ENCODE peak calls at places on chromosomes 1 and 21, in seven cellular contexts. S is Caki2, J is adrenal gland, V is T-helper 1 cell, K is COLO829, F is fibroblast of the conjunctiva, O is NCI-H2029 treated with DMSO at 0.1 percent for 48 hours. M is an unnamed sample.
A peak's percentile ranks its signal among the peaks of the same experiment; 100 is the strongest.

GRCh38 chr1:118556936-118557335 is 371.9 kb upstream of the SPAG17 start:
- DNase-seq in J (no peak), S (no peak), K (peak; percentile 28), V (no peak), F (no peak), O (no peak), M (no peak)

GRCh38 chr1:77406661-77407060 is 124.8 kb downstream of the AK5 start:
- DNase-seq in K (no peak), S (no peak), V (no peak), J (no peak), O (no peak), F (no peak), M (no peak)

GRCh38 chr1:107480548-107480947 is 339.7 kb downstream of the NTNG1 start:
- DNase-seq in K (no peak), V (no peak), J (no peak), F (no peak), O (no peak), S (no peak), M (no peak)

GRCh38 chr1:221983444-221983843 is 241.6 kb upstream of the DUSP10 start:
- DNase-seq in O (no peak), V (no peak), S (no peak), K (no peak), J (no peak), F (no peak), M (no peak)

GRCh38 chr1:31502926-31503511 is 73.3 kb upstream of the TINAGL1 start:
- DNase-seq in J (no peak), O (no peak), F (no peak), K (no peak), S (no peak), V (no peak), M (no peak)

GRCh38 chr1:214842856-214843255 is 239.7 kb upstream of the KCNK2 start:
- DNase-seq in V (no peak), K (no peak), O (no peak), J (no peak), F (no peak), S (no peak), M (no peak)

GRCh38 chr1:213444224-213444623 is 393.2 kb downstream of the RPS6KC1 start:
- DNase-seq in K (no peak), J (no peak), F (no peak), S (no peak), O (no peak), V (peak; percentile 12), M (no peak)

GRCh38 chr1:19620786-19621185 is 23.3 kb upstream of the NBL1 start:
- DNase-seq in F (peak; percentile 61), V (no peak), O (no peak), S (no peak), J (no peak), K (no peak), M (no peak)

GRCh38 chr1:156848461-156849150 is 10.3 kb downstream of the INSRR start:
- DNase-seq in J (no peak), S (no peak), V (peak; percentile 81), K (no peak), F (no peak), O (no peak), M (no peak)

GRCh38 chr21:40765771-40766170 is 81.2 kb downstream of the DSCAM start:
- DNase-seq in F (no peak), S (no peak), K (no peak), O (no peak), V (no peak), J (no peak), M (no peak)

GRCh38 chr1:86648255-86648654 is 56.1 kb upstream of the SH3GLB1 start:
- DNase-seq in F (peak; percentile 26), O (peak; percentile 27), K (peak; percentile 24), J (no peak), V (no peak), S (peak; percentile 32), M (no peak)

GRCh38 chr1:22799971-22800370 is 89.3 kb downstream of the EPHB2 start:
- DNase-seq in S (no peak), K (no peak), V (no peak), O (no peak), J (no peak), F (no peak), M (no peak)

GRCh38 chr21:35234725-35235124 is 185.6 kb upstream of the RUNX1 start:
- DNase-seq in O (no peak), V (peak; percentile 52), J (no peak), S (no peak), K (no peak), F (no peak), M (no peak)

GRCh38 chr1:216604771-216605170 is 118.5 kb downstream of the ESRRG start:
- DNase-seq in O (peak; percentile 29), V (no peak), K (no peak), F (no peak), S (no peak), J (no peak), M (no peak)

GRCh38 chr1:201495447-201496295 is 11.3 kb downstream of the CSRP1 start:
- DNase-seq in V (no peak), K (peak; percentile 95), J (peak; percentile 37), F (peak; percentile 77), O (no peak), S (no peak), M (peak; percentile 77)

GRCh38 chr1:150841626-150842025 is 33.6 kb upstream of the CTSK start:
- DNase-seq in F (no peak), S (no peak), K (no peak), J (no peak), V (peak; percentile 45), O (no peak), M (no peak)

GRCh38 chr1:30668026-30668425 is 55.4 kb downstream of the MATN1 start:
- DNase-seq in O (no peak), K (no peak), J (no peak), F (no peak), S (peak; percentile 32), V (no peak), M (no peak)

GRCh38 chr1:203478231-203478630 is 2.6 kb downstream of the PRELP start:
- DNase-seq in K (no peak), S (no peak), J (no peak), O (no peak), F (no peak), V (no peak), M (no peak)

GRCh38 chr1:110674337-110675059 is at the start of gene KCNA3:
- DNase-seq in O (no peak), S (peak; percentile 21), J (no peak), V (peak; percentile 86), F (no peak), K (no peak), M (peak; percentile 40)

GRCh38 chr1:85047472-85048295 is 616 bp downstream of the MCOLN3 start:
- DNase-seq in J (peak; percentile 29), S (no peak), O (no peak), K (no peak), V (no peak), F (no peak), M (peak; percentile 29)

GRCh38 chr1:39788758-39789570 is at the start of gene BMP8B:
- DNase-seq in O (peak; percentile 98), F (no peak), S (peak; percentile 62), V (peak; percentile 50), J (peak; percentile 19), K (peak; percentile 22), M (peak; percentile 53)

GRCh38 chr1:197356723-197357533 is 88.9 kb downstream of the CRB1 start:
- DNase-seq in J (peak; percentile 40), F (peak; percentile 40), S (peak; percentile 47), V (peak; percentile 17), K (peak; percentile 35), O (peak; percentile 14), M (peak; percentile 23)

GRCh38 chr1:108570128-108570527 is 10.2 kb downstream of the EEIG2 start:
- DNase-seq in V (peak; percentile 54), K (peak; percentile 51), J (no peak), O (no peak), S (peak; percentile 10), F (no peak), M (no peak)

GRCh38 chr1:187009320-187009719 is 180.6 kb downstream of the PLA2G4A start:
- DNase-seq in J (no peak), S (no peak), O (no peak), K (no peak), F (no peak), V (no peak), M (no peak)

GRCh38 chr1:40132383-40133121 is 28.6 kb upstream of the RLF start:
- DNase-seq in K (no peak), S (no peak), O (no peak), J (no peak), F (no peak), V (no peak), M (peak; percentile 22)

GRCh38 chr1:94925561-94926364 is 1.1 kb downstream of the CNN3 start:
- DNase-seq in J (peak; percentile 76), K (peak; percentile 82), V (no peak), O (peak; percentile 71), S (peak; percentile 87), F (peak; percentile 76), M (peak; percentile 82)

GRCh38 chr1:165841582-165842362 is 14.4 kb downstream of the UCK2 start:
- DNase-seq in O (no peak), V (peak; percentile 52), S (no peak), J (no peak), K (no peak), F (no peak), M (no peak)

GRCh38 chr1:160407819-160408801 is 7.7 kb downstream of the VANGL2 start:
- DNase-seq in J (no peak), K (no peak), S (no peak), F (no peak), O (no peak), V (no peak), M (no peak)

GRCh38 chr21:30994917-30995316 is 43.4 kb downstream of the KRTAP19-8 start:
- DNase-seq in J (no peak), K (no peak), S (no peak), O (no peak), V (no peak), F (no peak), M (no peak)

GRCh38 chr1:230113605-230114241 is 46.7 kb downstream of the GALNT2 start:
- DNase-seq in S (peak; percentile 83), O (no peak), K (peak; percentile 90), J (peak; percentile 91), F (peak; percentile 66), V (no peak), M (peak; percentile 68)

GRCh38 chr1:228013322-228014234 is 6.8 kb downstream of the WNT3A start:
- DNase-seq in O (no peak), S (no peak), V (no peak), F (no peak), K (no peak), J (no peak), M (no peak)

GRCh38 chr1:175218786-175219447 is 26.3 kb upstream of the KIAA0040 start:
- DNase-seq in S (no peak), K (no peak), F (no peak), V (no peak), O (no peak), J (no peak), M (no peak)

GRCh38 chr21:31580866-31581276 is 78.6 kb upstream of the SOD1 start:
- DNase-seq in J (peak; percentile 72), S (peak; percentile 31), V (peak; percentile 68), O (peak; percentile 64), F (peak; percentile 54), K (peak; percentile 50), M (peak; percentile 71)

GRCh38 chr1:183457449-183457848 is 14.8 kb upstream of the SMG7 start:
- DNase-seq in J (no peak), V (no peak), F (no peak), O (no peak), S (no peak), K (no peak), M (no peak)

GRCh38 chr1:228238007-228238406 is 30.2 kb downstream of the OBSCN start:
- DNase-seq in V (no peak), K (no peak), J (no peak), S (no peak), F (no peak), O (no peak), M (no peak)

GRCh38 chr21:36949171-36950141 is 17.0 kb downstream of the HLCS start:
- DNase-seq in V (no peak), F (no peak), J (no peak), S (no peak), K (no peak), O (no peak), M (no peak)

GRCh38 chr1:246753670-246754535 is 29.7 kb downstream of the SCCPDH start:
- DNase-seq in V (peak; percentile 33), J (peak; percentile 49), S (peak; percentile 40), K (peak; percentile 42), O (no peak), F (peak; percentile 44), M (peak; percentile 46)

M was measured in left cardiac atrium.